ENCODE peak calls at places on chromosome 18, in five cellular contexts. One of them, this sample, is unnamed.

GRCh38 chr18:63322908-63323634 is 3.5 kb upstream of the BCL2 start:
- DNase-seq in HT1080: peak
- DNase-seq in hypothalamus: peak
- DNase-seq in foreskin fibroblast: peak
- DNase-seq in AML-193: peak
- DNase-seq in this sample: peak

GRCh38 chr18:57443716-57444115 is 8.5 kb downstream of the ONECUT2 start:
- DNase-seq in HT1080: no peak
- DNase-seq in hypothalamus: no peak
- DNase-seq in foreskin fibroblast: no peak
- DNase-seq in AML-193: no peak
- DNase-seq in this sample: no peak

GRCh38 chr18:10524507-10525425 is 1.1 kb upstream of the NAPG start:
- DNase-seq in HT1080: peak
- DNase-seq in hypothalamus: no peak
- DNase-seq in foreskin fibroblast: no peak
- DNase-seq in AML-193: peak
- DNase-seq in this sample: no peak

GRCh38 chr18:70450658-70451253 is 161.9 kb downstream of the SOCS6 start:
- DNase-seq in HT1080: peak
- DNase-seq in hypothalamus: no peak
- DNase-seq in foreskin fibroblast: peak
- DNase-seq in AML-193: no peak
- DNase-seq in this sample: peak

GRCh38 chr18:79610461-79611039 is 69.1 kb upstream of the CTDP1 start:
- DNase-seq in HT1080: no peak
- DNase-seq in hypothalamus: no peak
- DNase-seq in foreskin fibroblast: no peak
- DNase-seq in AML-193: no peak
- DNase-seq in this sample: no peak

GRCh38 chr18:48408111-48408726 is 964 bp downstream of the ZBTB7C start:
- DNase-seq in HT1080: no peak
- DNase-seq in hypothalamus: no peak
- DNase-seq in foreskin fibroblast: no peak
- DNase-seq in AML-193: no peak
- DNase-seq in this sample: peak

GRCh38 chr18:8951491-8951890 is 151.0 kb upstream of the NDUFV2 start:
- DNase-seq in HT1080: no peak
- DNase-seq in hypothalamus: no peak
- DNase-seq in foreskin fibroblast: no peak
- DNase-seq in AML-193: no peak
- DNase-seq in this sample: no peak

GRCh38 chr18:79786781-79787526 is 10.8 kb upstream of the KCNG2 start:
- DNase-seq in HT1080: no peak
- DNase-seq in hypothalamus: no peak
- DNase-seq in foreskin fibroblast: peak
- DNase-seq in AML-193: peak
- DNase-seq in this sample: no peak

GRCh38 chr18:30929718-30930117 is 112.8 kb downstream of the DSC3 start:
- DNase-seq in HT1080: no peak
- DNase-seq in hypothalamus: no peak
- DNase-seq in foreskin fibroblast: no peak
- DNase-seq in AML-193: peak
- DNase-seq in this sample: no peak

GRCh38 chr18:2965797-2966196 is 47.1 kb downstream of the LPIN2 start:
- DNase-seq in HT1080: no peak
- DNase-seq in hypothalamus: no peak
- DNase-seq in foreskin fibroblast: no peak
- DNase-seq in AML-193: no peak
- DNase-seq in this sample: no peak

GRCh38 chr18:42155024-42155423 is 200.0 kb downstream of the PIK3C3 start:
- DNase-seq in HT1080: no peak
- DNase-seq in hypothalamus: no peak
- DNase-seq in foreskin fibroblast: no peak
- DNase-seq in AML-193: no peak
- DNase-seq in this sample: no peak

GRCh38 chr18:9204659-9205058 is 68.1 kb downstream of the ANKRD12 start:
- DNase-seq in HT1080: no peak
- DNase-seq in hypothalamus: no peak
- DNase-seq in foreskin fibroblast: no peak
- DNase-seq in AML-193: no peak
- DNase-seq in this sample: no peak

GRCh38 chr18:28512357-28512756 is 335.4 kb upstream of the CDH2 start:
- DNase-seq in HT1080: peak
- DNase-seq in hypothalamus: no peak
- DNase-seq in foreskin fibroblast: no peak
- DNase-seq in AML-193: no peak
- DNase-seq in this sample: peak

GRCh38 chr18:24068945-24069693 is 54.6 kb downstream of the TTC39C start:
- DNase-seq in HT1080: no peak
- DNase-seq in hypothalamus: no peak
- DNase-seq in foreskin fibroblast: no peak
- DNase-seq in AML-193: no peak
- DNase-seq in this sample: no peak

GRCh38 chr18:49026501-49027378 is 76.0 kb upstream of the SMAD7 start:
- DNase-seq in HT1080: no peak
- DNase-seq in hypothalamus: no peak
- DNase-seq in foreskin fibroblast: no peak
- DNase-seq in AML-193: no peak
- DNase-seq in this sample: no peak

GRCh38 chr18:10926565-10927194 is 222.7 kb downstream of the PIEZO2 start:
- DNase-seq in HT1080: peak
- DNase-seq in hypothalamus: no peak
- DNase-seq in foreskin fibroblast: peak
- DNase-seq in AML-193: no peak
- DNase-seq in this sample: peak

GRCh38 chr18:70037453-70038061 is 89.9 kb upstream of the CD226 start:
- DNase-seq in HT1080: no peak
- DNase-seq in hypothalamus: no peak
- DNase-seq in foreskin fibroblast: no peak
- DNase-seq in AML-193: no peak
- DNase-seq in this sample: no peak

GRCh38 chr18:74278058-74278457 is 13.7 kb downstream of the CYB5A start:
- DNase-seq in HT1080: no peak
- DNase-seq in hypothalamus: no peak
- DNase-seq in foreskin fibroblast: no peak
- DNase-seq in AML-193: no peak
- DNase-seq in this sample: no peak

GRCh38 chr18:59938686-59939085 is 38.9 kb downstream of the PMAIP1 start:
- DNase-seq in HT1080: no peak
- DNase-seq in hypothalamus: no peak
- DNase-seq in foreskin fibroblast: no peak
- DNase-seq in AML-193: no peak
- DNase-seq in this sample: no peak

GRCh38 chr18:58402247-58402646 is 226.6 kb downstream of the ALPK2 start:
- DNase-seq in HT1080: no peak
- DNase-seq in hypothalamus: no peak
- DNase-seq in foreskin fibroblast: no peak
- DNase-seq in AML-193: no peak
- DNase-seq in this sample: peak

GRCh38 chr18:58015045-58015444 is 29.0 kb upstream of the NEDD4L start:
- DNase-seq in HT1080: no peak
- DNase-seq in hypothalamus: no peak
- DNase-seq in foreskin fibroblast: no peak
- DNase-seq in AML-193: no peak
- DNase-seq in this sample: no peak

GRCh38 chr18:76459687-76460350 is 35.2 kb downstream of the ZNF516 start:
- DNase-seq in HT1080: peak
- DNase-seq in hypothalamus: no peak
- DNase-seq in foreskin fibroblast: peak
- DNase-seq in AML-193: no peak
- DNase-seq in this sample: peak

GRCh38 chr18:79530821-79531220 is 135.1 kb downstream of the NFATC1 start:
- DNase-seq in HT1080: no peak
- DNase-seq in hypothalamus: no peak
- DNase-seq in foreskin fibroblast: no peak
- DNase-seq in AML-193: no peak
- DNase-seq in this sample: no peak

GRCh38 chr18:50654211-50654610 is 94.3 kb downstream of the MAPK4 start:
- DNase-seq in HT1080: no peak
- DNase-seq in hypothalamus: no peak
- DNase-seq in foreskin fibroblast: no peak
- DNase-seq in AML-193: no peak
- DNase-seq in this sample: no peak

GRCh38 chr18:10863026-10863425 is 286.3 kb downstream of the PIEZO2 start:
- DNase-seq in HT1080: no peak
- DNase-seq in hypothalamus: no peak
- DNase-seq in foreskin fibroblast: no peak
- DNase-seq in AML-193: no peak
- DNase-seq in this sample: peak

GRCh38 chr18:59870623-59871130 is 29.1 kb upstream of the PMAIP1 start:
- DNase-seq in HT1080: no peak
- DNase-seq in hypothalamus: no peak
- DNase-seq in foreskin fibroblast: no peak
- DNase-seq in AML-193: no peak
- DNase-seq in this sample: no peak

GRCh38 chr18:24791736-24792135 is 331.3 kb downstream of the HRH4 start:
- DNase-seq in HT1080: no peak
- DNase-seq in hypothalamus: no peak
- DNase-seq in foreskin fibroblast: no peak
- DNase-seq in AML-193: no peak
- DNase-seq in this sample: no peak

GRCh38 chr18:23380817-23381216 is 72.3 kb upstream of the RIOK3 start:
- DNase-seq in HT1080: no peak
- DNase-seq in hypothalamus: no peak
- DNase-seq in foreskin fibroblast: no peak
- DNase-seq in AML-193: no peak
- DNase-seq in this sample: no peak

GRCh38 chr18:7733642-7734041 is 166.5 kb downstream of the PTPRM start:
- DNase-seq in HT1080: peak
- DNase-seq in hypothalamus: no peak
- DNase-seq in foreskin fibroblast: no peak
- DNase-seq in AML-193: no peak
- DNase-seq in this sample: no peak

GRCh38 chr18:22223263-22223960 is 54.0 kb downstream of the GATA6 start:
- DNase-seq in HT1080: peak
- DNase-seq in hypothalamus: no peak
- DNase-seq in foreskin fibroblast: peak
- DNase-seq in AML-193: no peak
- DNase-seq in this sample: peak

GRCh38 chr18:79576686-79577351 is 102.8 kb upstream of the CTDP1 start:
- DNase-seq in HT1080: no peak
- DNase-seq in hypothalamus: peak
- DNase-seq in foreskin fibroblast: no peak
- DNase-seq in AML-193: no peak
- DNase-seq in this sample: no peak

GRCh38 chr18:79884963-79885728 is 66.3 kb downstream of the SLC66A2 start:
- DNase-seq in HT1080: no peak
- DNase-seq in hypothalamus: no peak
- DNase-seq in foreskin fibroblast: no peak
- DNase-seq in AML-193: no peak
- DNase-seq in this sample: no peak